ENCODE peak calls at places on chromosomes 1 and 21, in six cellular contexts. P is heart right ventricle; J is CD4-positive, alpha-beta T cell; R is lower lobe of right lung; B is aorta; M is IMR-90. L is an unnamed sample. For H3K9me3, the result is how much of the 10 kb centered on the place peaks cover.

GRCh38 chr1:220732621-220733020 is 15.5 kb upstream of the MTARC2 start:
- ATAC-seq in M (no peak), P (peak), R (peak), J (no peak), B (peak), L (peak)

GRCh38 chr21:36909901-36910561 is 56.4 kb downstream of the HLCS start:
- ATAC-seq in J (peak), B (no peak), M (peak), R (peak), P (no peak), L (no peak)

GRCh38 chr21:42844411-42845113 is 34.8 kb downstream of the WDR4 start:
- ATAC-seq in R (peak), B (peak), P (peak), M (no peak), J (no peak), L (peak)

GRCh38 chr21:36385909-36386642 is 884 bp downstream of the CHAF1B start:
- ATAC-seq in P (no peak), M (no peak), B (no peak), J (no peak), R (no peak), L (peak)

GRCh38 chr1:4724695-4725250 is 70.4 kb downstream of the AJAP1 start:
- ATAC-seq in B (no peak), P (no peak), R (no peak), M (no peak), J (no peak), L (no peak)

GRCh38 chr1:150484861-150485260 is 2.4 kb upstream of the TARS2 start:
- ATAC-seq in J (no peak), M (no peak), R (no peak), B (no peak), P (no peak), L (no peak)

GRCh38 chr1:222031286-222031685 is 289.4 kb upstream of the DUSP10 start:
- ATAC-seq in P (no peak), M (no peak), J (no peak), R (no peak), B (no peak), L (no peak)

GRCh38 chr21:45863751-45864150 is 117.8 kb upstream of the COL6A1 start:
- ATAC-seq in J (no peak), B (no peak), R (no peak), P (no peak), M (no peak), L (no peak)

GRCh38 chr21:29078884-29079765 is 5.7 kb upstream of the CCT8 start:
- ATAC-seq in B (peak), M (no peak), R (peak), P (peak), J (peak), L (no peak)

GRCh38 chr1:70426154-70427131 is 15.4 kb downstream of the CTH start:
- ATAC-seq in R (no peak), M (no peak), B (no peak), P (no peak), J (no peak), L (no peak)

GRCh38 chr1:31954607-31955283 is 16.6 kb upstream of the PTP4A2 start:
- ATAC-seq in J (no peak), P (peak), B (peak), R (peak), M (peak), L (peak)

GRCh38 chr1:168476588-168477379 is 67.0 kb downstream of the XCL2 start:
- ATAC-seq in M (no peak), P (peak), B (no peak), J (no peak), R (peak), L (peak)

GRCh38 chr1:234125283-234125682 is 220.8 kb downstream of the SLC35F3 start:
- ATAC-seq in B (no peak), P (no peak), R (no peak), M (peak), J (no peak), L (no peak)

GRCh38 chr1:20248954-20249612 is 41.6 kb upstream of the VWA5B1 start:
- ATAC-seq in M (no peak), P (no peak), J (peak), R (no peak), B (no peak), L (no peak)

GRCh38 chr1:164720329-164721036 is 161.5 kb downstream of the PBX1 start:
- ATAC-seq in B (no peak), J (no peak), M (no peak), P (no peak), R (peak), L (no peak)

GRCh38 chr1:66231162-66232077 is 302.5 kb upstream of the SGIP1 start:
- ATAC-seq in B (no peak), R (no peak), J (no peak), M (peak), P (no peak), L (no peak)

GRCh38 chr1:48552903-48553626 is 81.1 kb upstream of the SPATA6 start:
- ATAC-seq in M (no peak), J (no peak), P (peak), R (peak), B (no peak), L (no peak)

GRCh38 chr1:111203681-111204210 is 3.3 kb upstream of the DENND2D start:
- ATAC-seq in B (peak), P (peak), M (peak), J (peak), R (peak), L (peak)

GRCh38 chr1:18965206-18966173 is 9.0 kb upstream of the IFFO2 start:
- ATAC-seq in M (peak), J (no peak), P (no peak), B (no peak), R (peak), L (no peak)

DNA sequence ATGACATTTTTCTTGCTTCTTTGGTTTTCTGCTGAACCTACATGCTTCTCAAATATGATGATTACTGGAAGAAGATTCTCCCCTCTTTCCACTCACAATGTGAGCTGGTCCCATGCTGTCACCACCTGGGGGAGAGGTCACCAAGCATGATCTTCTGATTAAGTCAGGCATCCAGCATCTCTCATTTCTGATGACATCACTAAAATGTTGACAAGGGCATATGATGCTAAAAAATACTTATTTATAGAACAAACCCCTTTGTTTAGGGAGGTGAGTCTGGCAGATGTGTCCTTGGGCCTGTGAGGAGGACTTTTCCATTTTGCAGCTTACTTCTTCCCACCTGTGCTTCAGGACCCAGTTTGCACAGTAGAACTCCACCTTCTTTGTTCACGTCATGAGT is 42.0 kb upstream of the PCP4 start:
- ATAC-seq in P (no peak), M (no peak), R (no peak), B (no peak), J (no peak), L (no peak)
- H3K9me3 ChIP-seq in P (under half), M (under half), R (under half), B (under half), J (under half), L (under half)

GRCh38 chr1:84481317-84481716 is 2.3 kb downstream of the RPF1 start:
- ATAC-seq in P (no peak), J (no peak), R (no peak), M (no peak), B (no peak), L (no peak)

GRCh38 chr1:84480658-84481057 is 1.6 kb downstream of the RPF1 start:
- ATAC-seq in B (no peak), M (no peak), J (no peak), R (no peak), P (no peak), L (no peak)

GRCh38 chr1:84478876-84479868 is at the start of gene RPF1:
- ATAC-seq in B (peak), P (peak), R (peak), M (peak), J (peak), L (peak)

GRCh38 chr1:84476225-84476624 is 2.8 kb upstream of the RPF1 start:
- ATAC-seq in B (no peak), P (no peak), J (no peak), M (no peak), R (no peak), L (no peak)

DNA sequence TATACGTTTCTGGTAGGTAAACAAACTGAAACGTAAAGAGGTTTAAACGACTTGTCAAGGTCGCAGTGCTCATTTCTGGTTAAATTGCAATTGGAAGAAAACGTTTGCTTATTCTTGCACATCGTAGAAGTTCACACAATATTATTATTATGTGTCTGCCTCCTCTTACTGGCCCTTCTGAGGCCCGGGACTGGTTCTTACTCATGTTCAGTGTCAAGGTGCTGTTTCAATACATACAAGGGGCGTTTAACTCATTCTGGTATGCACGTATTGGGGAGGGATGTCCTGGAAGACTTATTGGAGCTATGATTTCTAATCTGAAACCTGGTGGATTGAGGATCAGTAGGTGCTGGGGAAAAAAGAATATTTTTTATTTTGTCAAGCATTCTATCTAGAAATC is 932 bp downstream of the RPF1 start:
- ATAC-seq in M (no peak), J (no peak), R (no peak), P (no peak), B (no peak), L (no peak)
- H3K27ac ChIP-seq in M (peak), J (peak), R (peak), P (peak), B (no peak), L (peak)

GRCh38 chr1:2908081-2908480 is 106.6 kb upstream of the TTC34 start:
- ATAC-seq in B (no peak), J (no peak), M (no peak), R (no peak), P (no peak), L (no peak)
- H3K9me3 ChIP-seq in B (under half), J (under half), M (half or more), R (under half), P (under half), L (under half)

GRCh38 chr1:2192031-2192995 is 2.3 kb downstream of the FAAP20 start:
- ATAC-seq in J (no peak), M (no peak), R (no peak), P (no peak), B (no peak), L (no peak)
- H3K27ac ChIP-seq in J (no peak), M (peak), R (peak), P (peak), B (no peak), L (peak)

GRCh38 chr1:82565546-82565945 is 764.8 kb downstream of the ADGRL2 start:
- ATAC-seq in P (no peak), R (no peak), M (no peak), J (no peak), B (no peak), L (no peak)
- H3K9me3 ChIP-seq in P (under half), R (under half), M (under half), J (under half), B (under half), L (under half)

DNA sequence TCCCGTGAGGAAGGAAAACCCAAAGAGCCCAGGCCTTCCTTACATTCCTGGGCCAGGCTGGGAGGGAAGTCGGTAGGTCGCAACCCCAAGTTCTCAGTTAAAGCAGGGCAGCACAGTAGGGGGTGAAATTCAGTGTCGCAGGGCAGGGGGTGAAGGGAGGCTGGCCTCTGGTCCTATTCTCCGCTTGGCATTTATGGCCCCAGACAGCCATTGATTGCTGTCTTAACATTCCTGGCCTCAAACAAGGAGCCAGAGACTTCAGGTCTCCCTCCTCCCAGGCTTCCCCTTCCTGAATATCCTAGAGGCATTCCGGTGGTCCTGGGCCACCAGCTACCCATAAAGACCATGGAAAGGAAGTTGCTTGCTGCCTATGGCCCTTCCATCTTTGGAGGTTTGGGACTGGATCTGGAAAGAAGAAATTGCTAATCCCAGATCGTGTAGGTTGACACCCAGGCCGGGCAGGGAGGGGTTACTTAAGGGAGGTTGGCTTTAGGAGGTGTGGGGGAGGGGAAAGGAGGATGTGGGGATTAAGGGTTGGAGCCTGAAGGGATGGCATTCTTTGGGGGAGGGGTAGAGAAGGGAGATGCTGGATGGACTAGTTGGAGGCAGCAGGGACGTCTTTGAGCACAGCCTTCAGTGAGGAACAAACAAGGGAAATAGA is 1.7 kb downstream of the LIN28A start:
- ATAC-seq in P (no peak), R (no peak), B (no peak), J (no peak), M (no peak), L (no peak)
- H3K27ac ChIP-seq in P (no peak), R (no peak), B (no peak), J (no peak), M (no peak), L (no peak)

DNA sequence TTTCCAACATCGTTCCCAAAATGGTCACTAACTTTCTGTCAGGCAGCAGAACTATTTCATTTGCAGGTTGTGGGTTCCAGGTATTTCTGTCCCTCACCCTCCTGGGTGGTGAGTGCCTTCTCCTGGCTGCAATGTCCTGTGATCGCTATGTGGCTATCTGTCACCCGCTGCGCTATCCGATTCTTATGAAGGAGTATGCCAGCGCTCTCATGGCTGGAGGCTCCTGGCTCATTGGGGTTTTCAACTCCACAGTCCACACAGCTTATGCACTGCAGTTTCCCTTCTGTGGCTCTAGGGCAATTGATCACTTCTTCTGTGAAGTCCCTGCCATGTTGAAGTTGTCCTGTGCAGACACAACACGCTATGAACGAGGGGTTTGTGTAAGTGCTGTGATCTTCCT is 9.3 kb downstream of the OR2AJ1 start:
- ATAC-seq in M (no peak), P (no peak), R (no peak), J (no peak), B (no peak), L (no peak)
- H3K9me3 ChIP-seq in M (under half), P (under half), R (under half), J (under half), B (under half), L (under half)